ENCODE peak calls at places on chromosomes 1 and 21, in five cellular contexts. V, P, D, F and Y are unnamed samples.

GRCh38 chr1:145985129-145985501 is 11.3 kb downstream of the TXNIP start:
- DNase-seq in V (no peak), P (no peak), D (no peak), F (no peak), Y (no peak)

GRCh38 chr1:160189649-160190625 is at the start of gene CASQ1:
- DNase-seq in V (peak; percentile 31), P (no peak), D (no peak), F (no peak), Y (no peak)

GRCh38 chr1:236543065-236543669 is 19.4 kb downstream of the LGALS8 start:
- DNase-seq in V (no peak), P (no peak), D (peak; percentile 52), F (peak; percentile 41), Y (no peak)

GRCh38 chr1:110671323-110671722 is 3.4 kb downstream of the KCNA3 start:
- DNase-seq in V (no peak), P (no peak), D (no peak), F (no peak), Y (no peak)

GRCh38 chr1:185567006-185567405 is 167.2 kb upstream of the HMCN1 start:
- DNase-seq in V (peak; percentile 58), P (peak; percentile 85), D (no peak), F (no peak), Y (no peak)

GRCh38 chr1:166977951-166978350 is 2.6 kb upstream of the ILDR2 start:
- DNase-seq in V (no peak), P (no peak), D (no peak), F (no peak), Y (no peak)

GRCh38 chr1:200379431-200379755 is 30.4 kb downstream of the ZNF281 start:
- DNase-seq in V (peak; percentile 95), P (peak; percentile 85), D (no peak), F (no peak), Y (no peak)

GRCh38 chr1:239909894-239910293 is 181.8 kb upstream of the FMN2 start:
- DNase-seq in V (peak; percentile 75), P (no peak), D (no peak), F (no peak), Y (no peak)

GRCh38 chr1:247401310-247402098 is 14.5 kb upstream of the NLRP3 start:
- DNase-seq in V (no peak), P (no peak), D (no peak), F (no peak), Y (no peak)

GRCh38 chr1:54813479-54814147 is 12.5 kb upstream of the TTC22 start:
- DNase-seq in V (no peak), P (no peak), D (peak; percentile 48), F (peak; percentile 60), Y (no peak)

GRCh38 chr1:11673089-11673769 is 7.7 kb downstream of the MAD2L2 start:
- DNase-seq in V (no peak), P (no peak), D (no peak), F (no peak), Y (no peak)

GRCh38 chr1:79496129-79496528 is 489.6 kb upstream of the ADGRL4 start:
- DNase-seq in V (no peak), P (no peak), D (no peak), F (no peak), Y (no peak)

GRCh38 chr1:225767591-225768540 is 9.8 kb upstream of the SRP9 start:
- DNase-seq in V (peak; percentile 56), P (peak; percentile 61), D (peak; percentile 46), F (peak; percentile 55), Y (no peak)

GRCh38 chr1:156836041-156836654 is 19.5 kb upstream of the SH2D2A start:
- DNase-seq in V (no peak), P (no peak), D (no peak), F (no peak), Y (no peak)

GRCh38 chr21:41600961-41601572 is 93.1 kb upstream of the TMPRSS2 start:
- DNase-seq in V (no peak), P (no peak), D (no peak), F (peak; percentile 14), Y (no peak)

GRCh38 chr1:211326528-211327340 is at the start of gene TRAF5:
- DNase-seq in V (peak; percentile 55), P (peak; percentile 57), D (peak; percentile 82), F (peak; percentile 67), Y (peak; percentile 36)

GRCh38 chr21:44950351-44950750 is 10.5 kb downstream of the SLX9 start:
- DNase-seq in V (no peak), P (no peak), D (no peak), F (no peak), Y (no peak)

GRCh38 chr1:209800984-209801834 is 4.7 kb downstream of the IRF6 start:
- DNase-seq in V (peak; percentile 42), P (no peak), D (no peak), F (no peak), Y (no peak)

GRCh38 chr1:10803971-10804820 is 7.8 kb upstream of the CASZ1 start:
- DNase-seq in V (no peak), P (no peak), D (no peak), F (no peak), Y (no peak)

GRCh38 chr1:79781261-79781660 is 774.7 kb upstream of the ADGRL4 start:
- DNase-seq in V (peak; percentile 10), P (no peak), D (no peak), F (no peak), Y (no peak)

GRCh38 chr1:86487805-86488141 is 19.0 kb downstream of the CLCA1 start:
- DNase-seq in V (no peak), P (no peak), D (no peak), F (no peak), Y (no peak)

GRCh38 chr1:19463204-19463803 is 22.0 kb downstream of the CAPZB start:
- DNase-seq in V (no peak), P (no peak), D (no peak), F (no peak), Y (no peak)

GRCh38 chr1:178495741-178496409 is 889 bp downstream of the CLEC20A start:
- DNase-seq in V (no peak), P (no peak), D (peak; percentile 34), F (peak; percentile 25), Y (no peak)

GRCh38 chr21:44375281-44375651 is 21.8 kb downstream of the TRPM2 start:
- DNase-seq in V (no peak), P (no peak), D (no peak), F (no peak), Y (no peak)

GRCh38 chr1:108877858-108878257 is 1.1 kb downstream of the GPSM2 start:
- DNase-seq in V (no peak), P (peak; percentile 42), D (no peak), F (no peak), Y (no peak)

GRCh38 chr1:29703596-29703995 is 467.3 kb downstream of the PTPRU start:
- DNase-seq in V (peak; percentile 54), P (peak; percentile 43), D (peak; percentile 61), F (peak; percentile 68), Y (peak; percentile 58)

GRCh38 chr1:43370564-43370963 is 2.8 kb upstream of the ELOVL1 start:
- DNase-seq in V (no peak), P (no peak), D (no peak), F (no peak), Y (no peak)

GRCh38 chr1:196142111-196142510 is 466.1 kb downstream of the KCNT2 start:
- DNase-seq in V (no peak), P (no peak), D (no peak), F (no peak), Y (peak; percentile 51)
- H2BK15ac ChIP-seq in V (no peak overlapping the region), P (no peak overlapping the region), D (no peak overlapping the region), F (no peak overlapping the region), Y (no peak overlapping the region)

GRCh38 chr1:223084466-223084865 is 58.6 kb downstream of the TLR5 start:
- DNase-seq in V (no peak), P (no peak), D (no peak), F (no peak), Y (no peak)
- H4K91ac ChIP-seq in V (no peak overlapping the region), P (no peak overlapping the region), D (no peak overlapping the region), F (no peak overlapping the region), Y (no peak overlapping the region)

GRCh38 chr1:246064891-246065290 is 442.2 kb downstream of the SMYD3 start:
- DNase-seq in V (no peak), P (no peak), D (no peak), F (no peak), Y (no peak)
- H2BK15ac ChIP-seq in V (no peak overlapping the region), P (no peak overlapping the region), D (no peak overlapping the region), F (no peak overlapping the region), Y (no peak overlapping the region)

GRCh38 chr1:25992689-25993146 is 5.1 kb downstream of the PAFAH2 start:
- DNase-seq in V (no peak), P (no peak), D (no peak), F (no peak), Y (no peak)

GRCh38 chr1:25993197-25993951 is 4.5 kb downstream of the PAFAH2 start:
- DNase-seq in V (no peak), P (no peak), D (no peak), F (no peak), Y (no peak)

GRCh38 chr1:25989860-25990650 is 7.8 kb downstream of the PAFAH2 start:
- DNase-seq in V (peak; percentile 12), P (no peak), D (no peak), F (no peak), Y (no peak)

GRCh38 chr1:25990702-25991395 is 7.0 kb downstream of the PAFAH2 start:
- DNase-seq in V (no peak), P (no peak), D (no peak), F (no peak), Y (no peak)

GRCh38 chr1:25991937-25992688 is 5.8 kb downstream of the PAFAH2 start:
- DNase-seq in V (peak; percentile 68), P (no peak), D (no peak), F (no peak), Y (no peak)
- H4K91ac ChIP-seq in V (peak overlapping the region; percentile 29), P (no peak overlapping the region), D (no peak overlapping the region), F (no peak overlapping the region), Y (no peak overlapping the region)

GRCh38 chr1:194534784-194535183 is 1348.4 kb upstream of the B3GALT2 start:
- DNase-seq in V (no peak), P (no peak), D (no peak), F (no peak), Y (no peak)
- H2BK15ac ChIP-seq in V (no peak overlapping the region), P (no peak overlapping the region), D (no peak overlapping the region), F (no peak overlapping the region), Y (no peak overlapping the region)

DNA sequence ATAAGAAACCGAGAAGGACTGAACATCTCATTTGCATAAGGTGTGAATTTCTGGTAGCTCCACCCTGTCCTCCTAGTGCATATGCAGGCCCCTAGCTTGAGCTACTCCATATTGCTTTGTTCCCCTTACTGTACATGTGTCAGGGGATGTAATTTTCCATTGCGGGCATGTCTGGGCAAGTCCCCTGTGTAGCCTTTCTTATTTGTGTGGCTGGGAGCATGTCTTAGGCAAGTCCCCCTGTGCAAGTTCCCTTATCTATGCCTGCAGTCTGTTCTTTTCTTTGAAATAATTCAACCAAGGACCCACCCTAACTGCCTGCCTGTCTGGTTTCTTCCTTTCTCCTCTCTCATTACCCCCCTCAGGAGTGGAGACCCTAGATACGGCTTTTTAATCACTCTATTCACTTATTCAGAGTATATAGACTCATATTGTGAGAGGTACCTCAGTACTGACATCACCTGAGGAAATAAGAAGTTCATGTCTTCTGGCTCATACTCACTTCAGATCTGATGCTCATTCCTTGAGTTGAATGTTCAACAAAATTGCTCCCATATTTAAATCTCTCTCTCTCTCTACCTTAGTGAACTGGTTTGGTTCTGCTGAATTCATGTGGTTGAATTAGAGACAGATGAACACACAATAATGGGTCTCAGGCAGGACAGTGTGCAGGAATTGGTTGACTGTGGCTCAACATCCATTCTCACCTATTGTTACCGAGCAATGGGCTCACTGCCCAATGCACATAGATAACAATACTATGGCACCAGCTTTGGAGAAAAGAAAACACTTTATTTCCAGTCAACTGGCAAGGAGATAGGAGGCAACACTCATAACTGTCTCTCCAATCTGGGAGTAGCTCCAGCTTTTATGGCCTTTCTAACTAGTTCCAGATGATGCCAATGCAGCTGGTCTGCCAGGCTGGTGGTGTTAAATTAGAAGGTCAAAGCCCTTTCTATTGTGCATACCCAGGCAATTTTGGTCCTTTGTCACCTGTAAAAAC is 27.9 kb upstream of the NPL start:
- DNase-seq in V (peak; percentile 17), P (peak; percentile 7), D (no peak), F (no peak), Y (no peak)
- H4K91ac ChIP-seq in V (no peak overlapping the region), P (peak overlapping the region; percentile 30), D (peak overlapping the region; percentile 28), F (no peak overlapping the region), Y (no peak overlapping the region)